ENCODE peak calls at places on chromosome 6, in seven cellular contexts. R, D, S, W, X, H and N are unnamed samples.

GRCh38 chr6:105593056-105593455 is 190.2 kb upstream of the PREP start:
- DNase-seq in R (no peak), H (no peak), W (no peak), D (no peak), S (no peak), X (no peak), N (no peak)

GRCh38 chr6:138571174-138571573 is 71.9 kb upstream of the NHSL1 start:
- DNase-seq in X (no peak), D (no peak), S (no peak), W (no peak), H (no peak), R (no peak), N (no peak)

GRCh38 chr6:47157653-47158219 is 115.6 kb upstream of the ADGRF1 start:
- DNase-seq in W (no peak), H (no peak), S (no peak), X (no peak), D (no peak), R (no peak), N (no peak)

GRCh38 chr6:21491955-21492354 is 101.6 kb upstream of the SOX4 start:
- DNase-seq in S (no peak), R (no peak), W (no peak), X (no peak), H (no peak), D (no peak), N (no peak)

GRCh38 chr6:128368213-128369000 is 152.0 kb downstream of the PTPRK start:
- DNase-seq in R (no peak), S (no peak), H (no peak), W (no peak), D (no peak), X (no peak), N (no peak)

GRCh38 chr6:112237644-112238043 is 16.7 kb downstream of the LAMA4 start:
- DNase-seq in R (no peak), S (peak; percentile 79), X (no peak), W (no peak), D (peak; percentile 87), H (no peak), N (peak; percentile 78)

GRCh38 chr6:13472099-13472498 is 15.3 kb downstream of the GFOD1 start:
- DNase-seq in D (no peak), W (no peak), H (no peak), X (no peak), S (no peak), R (no peak), N (no peak)

GRCh38 chr6:79570129-79570801 is 33.0 kb upstream of the LCA5 start:
- DNase-seq in H (no peak), D (no peak), S (no peak), W (no peak), R (no peak), X (peak; percentile 72), N (no peak)

GRCh38 chr6:33313105-33313708 is 671 bp downstream of the TAPBP start:
- DNase-seq in H (no peak), D (no peak), X (no peak), W (peak; percentile 70), S (peak; percentile 66), R (peak; percentile 33), N (peak; percentile 73)

GRCh38 chr6:155103816-155104366 is 108.8 kb downstream of the TIAM2 start:
- DNase-seq in D (no peak), X (no peak), H (no peak), R (no peak), W (no peak), S (no peak), N (no peak)

GRCh38 chr6:100415780-100416179 is 48.9 kb downstream of the SIM1 start:
- DNase-seq in S (no peak), H (no peak), D (no peak), R (no peak), X (no peak), W (no peak), N (no peak)

GRCh38 chr6:37761872-37762271 is 57.7 kb upstream of the ZFAND3 start:
- DNase-seq in H (no peak), S (no peak), X (no peak), W (no peak), R (no peak), D (no peak), N (no peak)

GRCh38 chr6:54614499-54615195 is 231.9 kb upstream of the FAM83B start:
- DNase-seq in X (no peak), S (no peak), R (no peak), D (no peak), H (no peak), W (no peak), N (no peak)

GRCh38 chr6:142218441-142218840 is 71.4 kb downstream of the VTA1 start:
- DNase-seq in D (no peak), X (no peak), S (no peak), R (no peak), H (no peak), W (no peak), N (no peak)

GRCh38 chr6:67717281-67717680 is 917.8 kb upstream of the ADGRB3 start:
- DNase-seq in X (no peak), R (no peak), S (no peak), D (no peak), W (no peak), H (no peak), N (no peak)

GRCh38 chr6:32202186-32202585 is 9.7 kb upstream of the GPSM3 start:
- DNase-seq in W (no peak), X (no peak), H (no peak), D (no peak), S (no peak), R (no peak), N (no peak)

GRCh38 chr6:139981066-139981624 is 606.7 kb upstream of the CITED2 start:
- DNase-seq in R (no peak), H (no peak), W (no peak), D (no peak), S (no peak), X (peak; percentile 8), N (no peak)

GRCh38 chr6:80197474-80197873 is 91.0 kb downstream of the BCKDHB start:
- DNase-seq in S (no peak), H (no peak), R (no peak), W (no peak), D (no peak), X (peak; percentile 75), N (no peak)

GRCh38 chr6:119077643-119078448 is 618 bp downstream of the FAM184A start:
- DNase-seq in W (peak; percentile 55), D (no peak), X (no peak), R (peak; percentile 57), S (peak; percentile 32), H (no peak), N (peak; percentile 64)

GRCh38 chr6:19845271-19846046 is 8.3 kb downstream of the ID4 start:
- DNase-seq in D (no peak), S (no peak), R (no peak), W (no peak), H (no peak), X (no peak), N (no peak)